ENCODE peak calls at places on chromosomes 12 and 14, in ten cellular contexts. O, T, M, A, K, N, P, E, C and F are unnamed samples.

GRCh38 chr12:102329883-102330282 is 132.2 kb upstream of the PMCH start:
- DNase-seq in C (no peak), T (no peak), K (no peak), A (no peak), M (no peak), N (no peak), E (no peak), P (no peak), O (no peak), F (no peak)

GRCh38 chr12:94244165-94245133 is 96.1 kb downstream of the PLXNC1 start:
- DNase-seq in E (no peak), A (no peak), C (peak; percentile 78), P (no peak), M (no peak), N (no peak), T (no peak), O (no peak), K (peak; percentile 52), F (no peak)

GRCh38 chr12:5432011-5432400 is at the start of gene NTF3:
- DNase-seq in O (peak; percentile 44), N (peak; percentile 53), T (peak; percentile 72), A (peak; percentile 74), K (no peak), P (peak; percentile 34), E (no peak), M (peak; percentile 81), C (no peak), F (peak; percentile 55)

GRCh38 chr12:112190626-112191025 is 65.3 kb downstream of the TRAFD1 start:
- DNase-seq in K (no peak), E (peak; percentile 45), A (no peak), O (peak; percentile 92), C (peak; percentile 68), M (no peak), T (no peak), N (no peak), P (no peak), F (no peak)

GRCh38 chr14:101072531-101072930 is 169.0 kb upstream of the RTL1 start:
- DNase-seq in K (no peak), C (no peak), O (no peak), T (no peak), M (no peak), P (peak; percentile 8), N (no peak), A (no peak), E (no peak), F (no peak)

GRCh38 chr12:50214018-50214417 is 46.8 kb upstream of the CERS5 start:
- DNase-seq in M (no peak), C (no peak), E (no peak), K (no peak), A (no peak), O (no peak), T (no peak), N (no peak), P (no peak), F (no peak)

GRCh38 chr14:52950898-52951729 is at the start of gene FERMT2:
- DNase-seq in E (peak; percentile 73), C (peak; percentile 75), T (peak; percentile 89), N (peak; percentile 96), M (peak; percentile 95), O (peak; percentile 87), P (peak; percentile 88), A (peak; percentile 94), K (no peak), F (peak; percentile 95)

GRCh38 chr12:18899678-18900317 is 161.9 kb downstream of the CAPZA3 start:
- DNase-seq in M (no peak), N (no peak), P (no peak), K (no peak), T (no peak), A (no peak), C (no peak), O (no peak), E (no peak), F (no peak)

GRCh38 chr14:61281186-61281676 is at the start of gene TMEM30B:
- DNase-seq in T (no peak), A (peak; percentile 89), O (peak; percentile 92), N (no peak), E (peak; percentile 13), M (no peak), C (peak; percentile 92), P (peak; percentile 77), K (no peak), F (no peak)

GRCh38 chr12:89571481-89572190 is 45.8 kb upstream of the POC1B start:
- DNase-seq in T (peak; percentile 52), E (no peak), A (no peak), M (peak; percentile 92), P (no peak), N (no peak), O (no peak), C (no peak), K (no peak), F (no peak)

GRCh38 chr12:105455250-105455649 is 124.8 kb downstream of the C12orf75 start:
- DNase-seq in A (no peak), C (no peak), T (no peak), E (peak; percentile 46), N (no peak), M (no peak), P (no peak), O (peak; percentile 7), K (no peak), F (no peak)

GRCh38 chr12:32768518-32768917 is 12.8 kb upstream of the YARS2 start:
- DNase-seq in M (no peak), C (no peak), N (no peak), E (no peak), P (no peak), O (no peak), T (no peak), K (no peak), A (no peak), F (no peak)

GRCh38 chr14:50425816-50426215 is 29.1 kb upstream of the CDKL1 start:
- DNase-seq in N (no peak), E (no peak), T (no peak), A (no peak), C (no peak), O (no peak), K (no peak), P (no peak), M (peak; percentile 27), F (no peak)

GRCh38 chr12:76883826-76884225 is 5.0 kb upstream of the CSRP2 start:
- DNase-seq in P (no peak), N (no peak), O (peak; percentile 21), K (no peak), C (no peak), T (peak; percentile 96), E (no peak), A (no peak), M (peak; percentile 75), F (peak; percentile 74)

GRCh38 chr12:111349748-111350520 is 19.0 kb downstream of the PHETA1 start:
- DNase-seq in K (no peak), O (no peak), C (no peak), T (no peak), E (no peak), M (no peak), N (no peak), P (no peak), A (no peak), F (no peak)